ENCODE peak calls at places on chromosomes 16 and 17, in eight cellular contexts. V is lower leg skin, W is AG10803, D is DND-41, X is GM23338, F is mesendoderm, A is fibroblast of pulmonary artery, L is fibroblast of lung. R is an unnamed sample.

GRCh38 chr17:42253173-42253545 is 23.0 kb downstream of the STAT5B start:
- DNase-seq in A (no peak), X (no peak), F (no peak), W (no peak), L (no peak), D (no peak), V (no peak), R (no peak)

GRCh38 chr17:77019955-77020379 is 120.8 kb upstream of the SEC14L1 start:
- DNase-seq in X (peak; percentile 44), D (no peak), L (no peak), V (no peak), A (no peak), W (peak; percentile 25), F (peak; percentile 60), R (peak; percentile 41)

GRCh38 chr17:63946440-63947363 is 14.6 kb upstream of the CD79B start:
- DNase-seq in D (peak; percentile 59), X (peak; percentile 78), A (peak; percentile 41), V (no peak), L (peak; percentile 11), W (peak; percentile 15), F (peak; percentile 47), R (no peak)

GRCh38 chr17:45273551-45273957 is 11.7 kb upstream of the SPATA32 start:
- DNase-seq in W (no peak), L (peak; percentile 67), D (no peak), X (no peak), F (no peak), V (no peak), A (no peak), R (no peak)

GRCh38 chr17:64202683-64203430 is 60.2 kb downstream of the TEX2 start:
- DNase-seq in X (no peak), A (peak; percentile 56), D (no peak), L (peak; percentile 91), W (peak; percentile 58), F (peak; percentile 71), V (no peak), R (peak; percentile 46)

GRCh38 chr17:79646721-79647455 is 36.0 kb upstream of the RBFOX3 start:
- DNase-seq in W (no peak), D (no peak), A (no peak), F (no peak), V (peak; percentile 61), X (no peak), L (no peak), R (no peak)

GRCh38 chr16:14015948-14016347 is 55.2 kb upstream of the MRTFB start:
- DNase-seq in X (no peak), W (peak; percentile 89), D (no peak), L (peak; percentile 84), F (peak; percentile 55), A (peak; percentile 73), V (peak; percentile 88), R (peak; percentile 57)

GRCh38 chr16:35862242-35862641 is 2402.8 kb downstream of the TP53TG3F start:
- DNase-seq in D (no peak), X (no peak), V (no peak), F (no peak), A (no peak), W (no peak), L (no peak), R (no peak)

GRCh38 chr17:21239680-21240374 is 13.4 kb downstream of the NATD1 start:
- DNase-seq in W (peak; percentile 44), D (peak; percentile 24), L (peak; percentile 20), X (peak; percentile 72), A (peak; percentile 47), V (no peak), F (peak; percentile 72), R (no peak)

GRCh38 chr16:25922438-25922837 is 230.7 kb downstream of the HS3ST4 start:
- DNase-seq in V (peak; percentile 17), F (no peak), L (no peak), D (no peak), X (no peak), W (no peak), A (no peak), R (no peak)

GRCh38 chr17:68460715-68461114 is 3.4 kb upstream of the WIPI1 start:
- DNase-seq in A (no peak), V (no peak), X (no peak), D (peak; percentile 69), F (no peak), L (no peak), W (no peak), R (no peak)

GRCh38 chr16:69821844-69822173 is 59.7 kb downstream of the WWP2 start:
- DNase-seq in F (no peak), L (no peak), D (no peak), V (no peak), A (no peak), X (no peak), W (no peak), R (no peak)

GRCh38 chr17:82241183-82241925 is 12.5 kb downstream of the SLC16A3 start:
- DNase-seq in V (peak; percentile 95), D (no peak), F (no peak), X (no peak), W (peak; percentile 69), L (peak; percentile 64), A (peak; percentile 74), R (no peak)

GRCh38 chr16:11560701-11561439 is 25.8 kb downstream of the LITAF start:
- DNase-seq in X (peak; percentile 59), V (no peak), D (no peak), A (no peak), L (no peak), W (no peak), F (peak; percentile 41), R (no peak)

GRCh38 chr16:66372078-66372897 is 5.8 kb downstream of the CDH5 start:
- DNase-seq in L (no peak), D (no peak), X (no peak), F (no peak), W (no peak), V (peak; percentile 80), A (no peak), R (no peak)

GRCh38 chr17:179721-180379 is 1.6 kb downstream of the DOC2B start:
- DNase-seq in V (no peak), L (no peak), X (peak; percentile 43), F (peak; percentile 33), W (no peak), A (no peak), D (no peak), R (no peak)

GRCh38 chr17:177155-177554 is 4.3 kb downstream of the DOC2B start:
- DNase-seq in F (no peak), X (no peak), D (no peak), V (no peak), W (no peak), L (no peak), A (no peak), R (no peak)

GRCh38 chr17:179066-179432 is 2.4 kb downstream of the DOC2B start:
- DNase-seq in X (no peak), D (no peak), A (no peak), V (no peak), W (no peak), L (no peak), F (no peak), R (no peak)

GRCh38 chr17:177762-178161 is 3.7 kb downstream of the DOC2B start:
- DNase-seq in W (no peak), D (no peak), X (no peak), A (no peak), F (no peak), V (no peak), L (no peak), R (no peak)

GRCh38 chr17:178292-179065 is 3.0 kb downstream of the DOC2B start:
- DNase-seq in F (no peak), D (no peak), X (no peak), W (no peak), A (no peak), L (no peak), V (no peak), R (no peak)
- H3K4me3 ChIP-seq in F (no peak overlapping the region), D (no peak overlapping the region), X (no peak overlapping the region), W (no peak overlapping the region), A (no peak overlapping the region), L (no peak overlapping the region), V (no peak overlapping the region), R (no peak overlapping the region)

DNA sequence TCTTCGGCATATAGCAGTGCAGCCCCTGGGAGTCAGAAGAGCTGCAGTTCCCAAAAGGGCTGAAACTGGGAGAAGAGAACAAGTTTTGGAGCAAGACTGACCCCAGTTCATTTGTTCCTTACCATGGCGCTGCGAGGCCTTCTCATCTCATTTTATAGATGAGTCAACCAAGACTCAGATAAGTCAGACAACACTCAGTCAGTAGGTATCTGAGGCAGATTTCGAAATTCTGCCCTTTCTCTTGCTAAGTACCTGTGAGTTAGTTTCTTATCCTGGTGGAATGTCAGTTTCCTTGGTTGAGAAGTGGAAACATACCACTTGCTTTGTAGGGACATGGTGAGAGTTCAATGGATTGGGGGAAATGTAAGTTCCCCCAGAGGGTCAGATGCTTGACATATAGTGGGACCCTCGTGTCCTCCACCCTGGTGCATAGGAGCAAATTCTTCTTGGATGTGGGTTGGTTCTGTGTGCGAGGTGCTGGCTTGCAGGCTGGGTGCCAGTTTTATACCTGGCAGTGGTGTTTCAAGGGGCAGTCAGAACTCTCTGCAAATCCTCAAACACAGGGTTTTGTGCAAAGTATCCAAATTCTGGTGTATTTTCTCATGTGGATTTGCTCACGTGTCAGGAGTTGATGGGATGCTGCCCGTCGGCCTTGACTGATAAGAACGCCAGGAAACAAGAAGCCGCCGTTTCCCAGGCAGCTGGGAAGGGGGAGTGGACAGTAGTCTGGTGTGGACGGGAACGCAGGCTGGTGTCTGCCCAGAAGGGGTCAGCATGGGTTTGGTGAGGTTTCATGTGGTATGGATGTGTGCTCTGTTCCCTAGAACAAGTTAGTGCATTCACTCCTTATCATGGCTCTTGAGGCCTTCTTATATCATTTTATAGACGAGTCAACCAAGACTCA is 61.1 kb upstream of the CIBAR2 start:
- DNase-seq in L (peak; percentile 97), V (no peak), X (no peak), W (peak; percentile 82), D (no peak), A (peak; percentile 85), F (peak; percentile 80), R (peak; percentile 76)
- H3K4me3 ChIP-seq in L (peak overlapping the region; percentile 88), V (no peak overlapping the region), X (peak overlapping the region; percentile 19), W (peak overlapping the region; percentile 87), D (no peak overlapping the region), A (peak overlapping the region; percentile 57), F (no peak overlapping the region), R (peak overlapping the region; percentile 59)

DNA sequence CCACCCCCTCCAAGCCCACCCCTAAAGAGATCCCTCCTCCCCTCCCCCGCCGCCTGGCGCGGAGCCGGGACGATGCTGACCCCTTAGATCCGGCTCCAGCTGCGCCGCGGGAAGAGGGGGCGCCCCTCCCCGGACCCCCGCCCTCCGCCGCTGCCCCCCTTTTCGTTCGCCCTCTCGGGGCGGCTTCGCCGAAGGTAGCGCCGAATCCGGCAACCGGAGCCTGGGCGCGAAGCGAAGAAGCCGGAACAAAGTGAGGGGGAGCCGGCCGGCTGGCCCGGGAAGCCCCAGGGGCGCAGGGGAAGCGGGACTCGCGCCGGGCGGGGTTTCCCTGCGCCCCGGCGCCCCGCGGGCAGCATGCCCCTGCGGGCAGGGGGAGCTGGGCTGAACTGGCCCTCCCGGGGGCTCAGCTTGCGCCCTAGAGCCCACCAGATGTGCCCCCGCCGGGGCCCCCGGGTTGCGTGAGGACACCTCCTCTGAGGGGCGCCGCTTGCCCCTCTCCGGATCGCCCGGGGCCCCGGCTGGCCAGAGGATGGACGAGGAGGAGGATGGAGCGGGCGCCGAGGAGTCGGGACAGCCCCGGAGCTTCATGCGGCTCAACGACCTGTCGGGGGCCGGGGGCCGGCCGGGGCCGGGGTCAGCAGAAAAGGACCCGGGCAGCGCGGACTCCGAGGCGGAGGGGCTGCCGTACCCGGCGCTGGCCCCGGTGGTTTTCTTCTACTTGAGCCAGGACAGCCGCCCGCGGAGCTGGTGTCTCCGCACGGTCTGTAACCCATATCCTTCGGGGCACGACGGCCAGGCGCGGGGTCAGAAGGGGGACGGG is 626 bp downstream of the CACNA1G start:
- DNase-seq in L (no peak), A (no peak), D (no peak), X (peak; percentile 55), V (no peak), W (no peak), F (no peak), R (no peak)
- H3K4me3 ChIP-seq in L (no peak overlapping the region), A (no peak overlapping the region), D (no peak overlapping the region), X (peak overlapping the region; percentile 62), V (peak overlapping the region; percentile 21), W (peak overlapping the region; percentile 36), F (peak overlapping the region; percentile 30), R (peak overlapping the region; percentile 52)

GRCh38 chr16:694863-695354 is 4.7 kb upstream of the WDR24 start:
- DNase-seq in W (no peak), X (no peak), L (no peak), A (no peak), V (no peak), F (no peak), D (no peak), R (no peak)
- H3K4me3 ChIP-seq in W (no peak overlapping the region), X (peak overlapping the region; percentile 68), L (no peak overlapping the region), A (no peak overlapping the region), V (peak overlapping the region; percentile 19), F (no peak overlapping the region), D (no peak overlapping the region), R (no peak overlapping the region)

R was measured in skeletal muscle cell.